ENCODE peak calls at places on chromosome 19, in four cellular contexts. One of them, this sample, is unnamed.

GRCh38 chr19:3123956-3124355 is 11.9 kb upstream of the GNA15 start:
- DNase-seq in cardiac fibroblast: no peak
- DNase-seq in iris pigment epithelial cell: no peak
- DNase-seq in activated T-cell treated with anti-CD3 and anti-CD28 coated beads, Interleukin-2, amount 50 U/mL, for 72 hours: no peak
- DNase-seq in this sample: no peak

GRCh38 chr19:36528921-36529518 is 949 bp upstream of the ZNF260 start:
- DNase-seq in cardiac fibroblast: no peak
- DNase-seq in iris pigment epithelial cell: peak
- DNase-seq in activated T-cell treated with anti-CD3 and anti-CD28 coated beads, Interleukin-2, amount 50 U/mL, for 72 hours: peak
- DNase-seq in this sample: no peak

GRCh38 chr19:1868971-1869370 is 5.6 kb upstream of the KLF16 start:
- DNase-seq in cardiac fibroblast: no peak
- DNase-seq in iris pigment epithelial cell: no peak
- DNase-seq in activated T-cell treated with anti-CD3 and anti-CD28 coated beads, Interleukin-2, amount 50 U/mL, for 72 hours: no peak
- DNase-seq in this sample: no peak

GRCh38 chr19:30066781-30067759 is 125.0 kb downstream of the URI1 start:
- DNase-seq in cardiac fibroblast: no peak
- DNase-seq in iris pigment epithelial cell: no peak
- DNase-seq in activated T-cell treated with anti-CD3 and anti-CD28 coated beads, Interleukin-2, amount 50 U/mL, for 72 hours: no peak
- DNase-seq in this sample: peak

GRCh38 chr19:6372594-6373095 is at the start of gene ALKBH7:
- DNase-seq in cardiac fibroblast: peak
- DNase-seq in iris pigment epithelial cell: peak
- DNase-seq in activated T-cell treated with anti-CD3 and anti-CD28 coated beads, Interleukin-2, amount 50 U/mL, for 72 hours: peak
- DNase-seq in this sample: peak

GRCh38 chr19:45558399-45558878 is 26.2 kb downstream of the OPA3 start:
- DNase-seq in cardiac fibroblast: peak
- DNase-seq in iris pigment epithelial cell: peak
- DNase-seq in activated T-cell treated with anti-CD3 and anti-CD28 coated beads, Interleukin-2, amount 50 U/mL, for 72 hours: peak
- DNase-seq in this sample: peak

GRCh38 chr19:2212861-2213711 is 23.0 kb downstream of the PLEKHJ1 start:
- DNase-seq in cardiac fibroblast: no peak
- DNase-seq in iris pigment epithelial cell: no peak
- DNase-seq in activated T-cell treated with anti-CD3 and anti-CD28 coated beads, Interleukin-2, amount 50 U/mL, for 72 hours: no peak
- DNase-seq in this sample: no peak

GRCh38 chr19:7494416-7495098 is 5.7 kb upstream of the PEX11G start:
- DNase-seq in cardiac fibroblast: peak
- DNase-seq in iris pigment epithelial cell: no peak
- DNase-seq in activated T-cell treated with anti-CD3 and anti-CD28 coated beads, Interleukin-2, amount 50 U/mL, for 72 hours: no peak
- DNase-seq in this sample: no peak

GRCh38 chr19:29214411-29214810 is 1.5 kb upstream of the UQCRFS1 start:
- DNase-seq in cardiac fibroblast: no peak
- DNase-seq in iris pigment epithelial cell: no peak
- DNase-seq in activated T-cell treated with anti-CD3 and anti-CD28 coated beads, Interleukin-2, amount 50 U/mL, for 72 hours: no peak
- DNase-seq in this sample: no peak

GRCh38 chr19:6617374-6617773 is 26.4 kb upstream of the CD70 start:
- DNase-seq in cardiac fibroblast: no peak
- DNase-seq in iris pigment epithelial cell: no peak
- DNase-seq in activated T-cell treated with anti-CD3 and anti-CD28 coated beads, Interleukin-2, amount 50 U/mL, for 72 hours: no peak
- DNase-seq in this sample: no peak

GRCh38 chr19:6065685-6066365 is 44.5 kb downstream of the RFX2 start:
- DNase-seq in cardiac fibroblast: peak
- DNase-seq in iris pigment epithelial cell: no peak
- DNase-seq in activated T-cell treated with anti-CD3 and anti-CD28 coated beads, Interleukin-2, amount 50 U/mL, for 72 hours: peak
- DNase-seq in this sample: peak

GRCh38 chr19:2478324-2478755 is 2.4 kb downstream of the GADD45B start:
- DNase-seq in cardiac fibroblast: peak
- DNase-seq in iris pigment epithelial cell: peak
- DNase-seq in activated T-cell treated with anti-CD3 and anti-CD28 coated beads, Interleukin-2, amount 50 U/mL, for 72 hours: peak
- DNase-seq in this sample: peak

GRCh38 chr19:7924651-7925170 is 1.2 kb downstream of the CTXN1 start:
- DNase-seq in cardiac fibroblast: no peak
- DNase-seq in iris pigment epithelial cell: no peak
- DNase-seq in activated T-cell treated with anti-CD3 and anti-CD28 coated beads, Interleukin-2, amount 50 U/mL, for 72 hours: no peak
- DNase-seq in this sample: peak

GRCh38 chr19:35901854-35902661 is at the start of gene HCST:
- DNase-seq in cardiac fibroblast: no peak
- DNase-seq in iris pigment epithelial cell: no peak
- DNase-seq in activated T-cell treated with anti-CD3 and anti-CD28 coated beads, Interleukin-2, amount 50 U/mL, for 72 hours: peak
- DNase-seq in this sample: peak

GRCh38 chr19:15587663-15588062 is 27.4 kb upstream of the CYP4F8 start:
- DNase-seq in cardiac fibroblast: no peak
- DNase-seq in iris pigment epithelial cell: no peak
- DNase-seq in activated T-cell treated with anti-CD3 and anti-CD28 coated beads, Interleukin-2, amount 50 U/mL, for 72 hours: no peak
- DNase-seq in this sample: peak

GRCh38 chr19:18832331-18833140 is 777 bp downstream of the UPF1 start:
- DNase-seq in cardiac fibroblast: peak
- DNase-seq in iris pigment epithelial cell: no peak
- DNase-seq in activated T-cell treated with anti-CD3 and anti-CD28 coated beads, Interleukin-2, amount 50 U/mL, for 72 hours: peak
- DNase-seq in this sample: no peak

GRCh38 chr19:8506402-8506957 is 4.0 kb upstream of the PRAM1 start:
- DNase-seq in cardiac fibroblast: no peak
- DNase-seq in iris pigment epithelial cell: no peak
- DNase-seq in activated T-cell treated with anti-CD3 and anti-CD28 coated beads, Interleukin-2, amount 50 U/mL, for 72 hours: no peak
- DNase-seq in this sample: no peak

GRCh38 chr19:29448046-29448445 is 77.7 kb upstream of the VSTM2B start:
- DNase-seq in cardiac fibroblast: no peak
- DNase-seq in iris pigment epithelial cell: no peak
- DNase-seq in activated T-cell treated with anti-CD3 and anti-CD28 coated beads, Interleukin-2, amount 50 U/mL, for 72 hours: no peak
- DNase-seq in this sample: no peak

GRCh38 chr19:34364462-34364829 is 550 bp upstream of the GPI start:
- DNase-seq in cardiac fibroblast: no peak
- DNase-seq in iris pigment epithelial cell: no peak
- DNase-seq in activated T-cell treated with anti-CD3 and anti-CD28 coated beads, Interleukin-2, amount 50 U/mL, for 72 hours: no peak
- DNase-seq in this sample: no peak

GRCh38 chr19:9883231-9883758 is 48.2 kb downstream of the PIN1 start:
- DNase-seq in cardiac fibroblast: no peak
- DNase-seq in iris pigment epithelial cell: no peak
- DNase-seq in activated T-cell treated with anti-CD3 and anti-CD28 coated beads, Interleukin-2, amount 50 U/mL, for 72 hours: no peak
- DNase-seq in this sample: no peak

GRCh38 chr19:47239152-47239551 is 8.2 kb upstream of the BBC3 start:
- DNase-seq in cardiac fibroblast: no peak
- DNase-seq in iris pigment epithelial cell: no peak
- DNase-seq in activated T-cell treated with anti-CD3 and anti-CD28 coated beads, Interleukin-2, amount 50 U/mL, for 72 hours: no peak
- DNase-seq in this sample: no peak

GRCh38 chr19:19342086-19343015 is 21.7 kb downstream of the MAU2 start:
- DNase-seq in cardiac fibroblast: peak
- DNase-seq in iris pigment epithelial cell: peak
- DNase-seq in activated T-cell treated with anti-CD3 and anti-CD28 coated beads, Interleukin-2, amount 50 U/mL, for 72 hours: no peak
- DNase-seq in this sample: no peak

GRCh38 chr19:49858591-49858985 is 7.6 kb downstream of the PTOV1 start:
- DNase-seq in cardiac fibroblast: no peak
- DNase-seq in iris pigment epithelial cell: no peak
- DNase-seq in activated T-cell treated with anti-CD3 and anti-CD28 coated beads, Interleukin-2, amount 50 U/mL, for 72 hours: peak
- DNase-seq in this sample: no peak

GRCh38 chr19:54576411-54576976 is 2.9 kb downstream of the LILRA2 start:
- DNase-seq in cardiac fibroblast: no peak
- DNase-seq in iris pigment epithelial cell: no peak
- DNase-seq in activated T-cell treated with anti-CD3 and anti-CD28 coated beads, Interleukin-2, amount 50 U/mL, for 72 hours: no peak
- DNase-seq in this sample: peak

GRCh38 chr19:39172700-39173501 is 23.9 kb upstream of the NCCRP1 start:
- DNase-seq in cardiac fibroblast: no peak
- DNase-seq in iris pigment epithelial cell: no peak
- DNase-seq in activated T-cell treated with anti-CD3 and anti-CD28 coated beads, Interleukin-2, amount 50 U/mL, for 72 hours: no peak
- DNase-seq in this sample: no peak

GRCh38 chr19:55460670-55461258 is 678 bp downstream of the ISOC2 start:
- DNase-seq in cardiac fibroblast: peak
- DNase-seq in iris pigment epithelial cell: peak
- DNase-seq in activated T-cell treated with anti-CD3 and anti-CD28 coated beads, Interleukin-2, amount 50 U/mL, for 72 hours: peak
- DNase-seq in this sample: no peak

GRCh38 chr19:2766594-2767372 is 16.3 kb downstream of the SGTA start:
- DNase-seq in cardiac fibroblast: no peak
- DNase-seq in iris pigment epithelial cell: no peak
- DNase-seq in activated T-cell treated with anti-CD3 and anti-CD28 coated beads, Interleukin-2, amount 50 U/mL, for 72 hours: no peak
- DNase-seq in this sample: no peak

GRCh38 chr19:40549007-40549708 is 27.5 kb upstream of the SHKBP1 start:
- DNase-seq in cardiac fibroblast: peak
- DNase-seq in iris pigment epithelial cell: peak
- DNase-seq in activated T-cell treated with anti-CD3 and anti-CD28 coated beads, Interleukin-2, amount 50 U/mL, for 72 hours: peak
- DNase-seq in this sample: no peak

GRCh38 chr19:9011875-9012274 is 1.7 kb upstream of the MUC16 start:
- DNase-seq in cardiac fibroblast: no peak
- DNase-seq in iris pigment epithelial cell: no peak
- DNase-seq in activated T-cell treated with anti-CD3 and anti-CD28 coated beads, Interleukin-2, amount 50 U/mL, for 72 hours: no peak
- DNase-seq in this sample: no peak

GRCh38 chr19:29630661-29631060 is 24.6 kb downstream of the POP4 start:
- DNase-seq in cardiac fibroblast: no peak
- DNase-seq in iris pigment epithelial cell: peak
- DNase-seq in activated T-cell treated with anti-CD3 and anti-CD28 coated beads, Interleukin-2, amount 50 U/mL, for 72 hours: no peak
- DNase-seq in this sample: no peak

GRCh38 chr19:53981408-53981998 is 9.9 kb upstream of the CACNG6 start:
- DNase-seq in cardiac fibroblast: no peak
- DNase-seq in iris pigment epithelial cell: no peak
- DNase-seq in activated T-cell treated with anti-CD3 and anti-CD28 coated beads, Interleukin-2, amount 50 U/mL, for 72 hours: no peak
- DNase-seq in this sample: no peak

GRCh38 chr19:53112286-53112685 is 9.1 kb upstream of the ZNF160 start:
- DNase-seq in cardiac fibroblast: no peak
- DNase-seq in iris pigment epithelial cell: peak
- DNase-seq in activated T-cell treated with anti-CD3 and anti-CD28 coated beads, Interleukin-2, amount 50 U/mL, for 72 hours: no peak
- DNase-seq in this sample: no peak

GRCh38 chr19:7868326-7868670 is 5.9 kb downstream of the PRR36 start:
- DNase-seq in cardiac fibroblast: no peak
- DNase-seq in iris pigment epithelial cell: no peak
- DNase-seq in activated T-cell treated with anti-CD3 and anti-CD28 coated beads, Interleukin-2, amount 50 U/mL, for 72 hours: peak
- DNase-seq in this sample: no peak

GRCh38 chr19:41746593-41747227 is 8.6 kb upstream of the CEACAM6 start:
- DNase-seq in cardiac fibroblast: peak
- DNase-seq in iris pigment epithelial cell: peak
- DNase-seq in activated T-cell treated with anti-CD3 and anti-CD28 coated beads, Interleukin-2, amount 50 U/mL, for 72 hours: peak
- DNase-seq in this sample: no peak

This sample was measured in CD14-positive monocyte.